ENCODE peak calls at places on chromosome 6, in nine cellular contexts. Q is mesothelial cell of epicardium, E is epithelial cell of esophagus, L is hepatocyte, D is thoracic aorta, G is GM23338, B is sigmoid colon, F is endothelial cell of umbilical vein, I is neural crest cell. J is an unnamed sample.

GRCh38 chr6:83417880-83418663 is 12.8 kb downstream of the ME1 start:
- DNase-seq in Q (no peak), I (no peak), G (peak; percentile 69), F (peak; percentile 49), E (peak; percentile 72), L (peak; percentile 74), D (no peak), B (no peak), J (no peak)

GRCh38 chr6:56293756-56294155 is 46.4 kb upstream of the COL21A1 start:
- DNase-seq in D (no peak), I (no peak), Q (no peak), G (no peak), B (no peak), L (no peak), F (no peak), E (no peak), J (no peak)

GRCh38 chr6:9482030-9482731 is 932.7 kb downstream of the TFAP2A start:
- DNase-seq in L (peak; percentile 35), F (peak; percentile 86), G (peak; percentile 11), E (peak; percentile 90), D (no peak), I (no peak), Q (no peak), B (no peak), J (no peak)

GRCh38 chr6:45626087-45626891 is 248.6 kb upstream of the SUPT3H start:
- DNase-seq in Q (no peak), G (no peak), B (no peak), L (no peak), F (no peak), E (peak; percentile 95), I (no peak), D (no peak), J (no peak)

GRCh38 chr6:11236351-11236750 is 3.9 kb upstream of the NEDD9 start:
- DNase-seq in D (no peak), Q (no peak), F (peak; percentile 71), L (peak; percentile 73), B (no peak), E (peak; percentile 74), G (no peak), I (no peak), J (no peak)

GRCh38 chr6:165987483-165988305 is 180.0 kb downstream of the TBXT start:
- DNase-seq in B (peak; percentile 98), F (no peak), D (no peak), I (peak; percentile 51), G (peak; percentile 81), E (peak; percentile 7), L (peak; percentile 62), Q (peak; percentile 56), J (no peak)

GRCh38 chr6:149239573-149240209 is 77.8 kb upstream of the TAB2 start:
- DNase-seq in E (no peak), B (no peak), F (no peak), Q (no peak), L (no peak), G (no peak), I (no peak), D (no peak), J (no peak)

GRCh38 chr6:106972500-106972899 is 2.0 kb downstream of the CD24 start:
- DNase-seq in Q (no peak), F (no peak), L (peak; percentile 54), I (peak; percentile 12), D (no peak), E (peak; percentile 28), B (no peak), G (no peak), J (no peak)

GRCh38 chr6:87909849-87910248 is 137.8 kb upstream of the SPACA1 start:
- DNase-seq in F (peak; percentile 86), Q (no peak), I (no peak), D (no peak), L (no peak), E (peak; percentile 83), B (no peak), G (no peak), J (no peak)

GRCh38 chr6:164415832-164416563 is 893.4 kb downstream of the C6orf118 start:
- DNase-seq in Q (no peak), G (no peak), E (no peak), L (no peak), B (no peak), F (peak; percentile 83), I (no peak), D (no peak), J (no peak)

GRCh38 chr6:168937061-168937460 is 316.6 kb downstream of the THBS2 start:
- DNase-seq in I (no peak), D (no peak), Q (no peak), B (no peak), E (no peak), F (no peak), L (no peak), G (no peak), J (no peak)

GRCh38 chr6:166958926-166959861 is 2.8 kb upstream of the RNASET2 start:
- DNase-seq in F (peak; percentile 19), Q (no peak), D (no peak), L (no peak), I (no peak), E (no peak), B (no peak), G (no peak), J (no peak)

GRCh38 chr6:157080986-157081391 is 242.3 kb downstream of the TMEM242 start:
- DNase-seq in I (no peak), Q (no peak), F (no peak), E (no peak), G (peak; percentile 27), D (no peak), L (no peak), B (no peak), J (no peak)

GRCh38 chr6:54879188-54879985 is 32.8 kb downstream of the FAM83B start:
- DNase-seq in Q (no peak), G (no peak), F (no peak), E (peak; percentile 81), L (peak; percentile 46), B (no peak), I (no peak), D (no peak), J (no peak)

DNA sequence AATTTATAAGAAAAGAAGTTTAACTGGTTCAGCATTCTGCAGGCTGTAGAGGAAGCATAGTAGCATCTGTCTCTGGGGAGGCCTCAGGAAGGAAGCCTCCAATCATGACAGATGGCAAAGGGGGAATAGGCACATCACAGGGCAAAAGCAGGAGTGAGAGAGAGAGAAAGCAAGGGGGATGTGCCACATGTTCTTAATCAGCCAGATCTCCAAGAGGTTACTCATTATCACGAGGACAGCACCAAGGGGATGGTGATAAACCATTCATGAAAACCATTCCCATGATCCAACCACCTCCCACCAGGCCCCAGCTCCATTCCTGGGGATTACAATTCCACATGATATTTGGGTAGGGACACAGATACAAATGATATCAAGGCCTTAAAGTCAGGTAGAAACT is 217.5 kb upstream of the TCF21 start:
- DNase-seq in E (no peak), I (no peak), G (no peak), F (no peak), Q (no peak), B (no peak), D (no peak), L (no peak), J (no peak)
- TF ChIP-seq CTCF in E (no peak), I (no peak), G (no peak), F (no peak), Q (no peak), B (no peak), D (no peak), L (no peak), J (no peak)

DNA sequence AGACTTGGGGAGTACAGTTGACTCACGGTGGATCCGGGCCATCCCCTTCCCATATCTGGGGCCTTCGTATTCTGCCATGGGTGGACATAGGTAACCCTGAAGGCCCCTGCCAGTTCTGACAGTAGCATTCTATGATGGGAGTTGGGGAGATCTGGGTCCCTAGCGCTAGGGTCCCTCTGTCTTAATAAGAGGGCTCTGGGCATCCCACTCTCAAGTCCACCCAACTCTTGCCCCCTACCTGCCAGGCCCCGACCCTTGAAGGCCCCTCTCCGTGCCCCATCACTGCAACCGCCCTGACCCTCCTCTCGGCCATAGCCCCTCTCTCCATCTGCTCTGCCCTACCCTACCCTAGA is 6.5 kb upstream of the CAPN11 start:
- DNase-seq in Q (no peak), L (no peak), I (no peak), B (no peak), G (no peak), D (no peak), F (no peak), E (no peak), J (no peak)
- TF ChIP-seq CTCF in Q (peak; percentile 15), L (no peak), I (peak; percentile 17), B (no peak), G (no peak), D (peak; percentile 32), F (no peak), E (no peak), J (no peak)

GRCh38 chr6:15534970-15535369 is 127.9 kb downstream of the DTNBP1 start:
- DNase-seq in B (no peak), Q (no peak), D (no peak), E (no peak), F (no peak), I (no peak), G (no peak), L (no peak), J (no peak)
- TF ChIP-seq CTCF in B (no peak), Q (no peak), D (no peak), E (no peak), F (no peak), I (no peak), G (no peak), L (no peak), J (no peak)

GRCh38 chr6:161836643-161837448 is 563.0 kb upstream of the AGPAT4 start:
- DNase-seq in G (peak; percentile 46), I (no peak), F (no peak), D (no peak), B (no peak), E (no peak), L (peak; percentile 16), Q (no peak), J (no peak)

GRCh38 chr6:161837449-161837735 is 563.5 kb upstream of the AGPAT4 start:
- DNase-seq in G (no peak), I (no peak), Q (no peak), F (no peak), B (no peak), D (no peak), L (no peak), E (no peak), J (no peak)

GRCh38 chr6:161833099-161833860 is 559.4 kb upstream of the AGPAT4 start:
- DNase-seq in E (no peak), I (no peak), L (no peak), D (no peak), G (no peak), F (no peak), Q (no peak), B (no peak), J (no peak)

GRCh38 chr6:161837854-161838253 is 564.0 kb upstream of the AGPAT4 start:
- DNase-seq in I (no peak), L (no peak), E (no peak), B (no peak), F (no peak), Q (no peak), G (no peak), D (no peak), J (no peak)

DNA sequence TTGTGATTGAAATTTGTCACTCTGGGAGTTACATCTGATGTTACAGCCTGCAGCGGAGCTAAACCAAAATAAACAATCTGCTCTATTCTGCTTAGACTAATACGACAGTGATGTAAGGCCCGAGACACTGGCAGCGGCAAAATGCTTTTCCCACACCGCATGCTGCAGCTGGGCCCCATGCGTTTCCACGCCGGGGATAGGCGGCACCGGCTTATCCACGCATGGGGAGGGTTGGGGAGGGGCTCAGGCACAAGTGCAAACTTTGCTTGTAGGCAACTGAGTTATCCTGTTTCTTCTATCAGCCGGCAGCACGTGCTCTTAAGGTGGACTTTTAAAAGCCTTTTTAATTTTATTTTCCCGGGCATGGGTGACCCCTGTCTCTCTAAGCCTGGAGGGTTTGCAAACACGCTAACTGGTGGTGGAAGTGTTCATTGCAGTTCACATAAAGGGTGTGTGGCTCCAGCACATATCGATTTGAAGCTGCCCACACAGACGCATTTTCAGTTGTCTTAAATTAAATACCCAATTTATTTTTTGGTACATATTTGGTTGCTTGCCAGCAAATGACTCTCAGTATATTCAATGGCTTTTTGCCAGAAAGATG is 561.7 kb upstream of the AGPAT4 start:
- DNase-seq in B (no peak), F (no peak), L (no peak), E (no peak), I (no peak), D (no peak), G (peak; percentile 29), Q (no peak), J (no peak)
- TF ChIP-seq CTCF in B (no peak), F (no peak), L (no peak), E (no peak), I (peak; percentile 13), D (no peak), G (no peak), Q (no peak), J (peak; percentile 44)

J was measured in type B pancreatic cell.